ENCODE peak calls at places on chromosomes 1 and 21, in six cellular contexts. V is psoas muscle, W is heart right ventricle, Z is dorsolateral prefrontal cortex, E is RWPE1, T is OCI-LY7. F is an unnamed sample.

GRCh38 chr1:61169634-61170033 is 87.3 kb downstream of the NFIA start:
- DNase-seq in Z (no peak), E (no peak), W (no peak), V (no peak), T (no peak), F (no peak)

GRCh38 chr1:18230840-18231239 is 123.2 kb downstream of the IGSF21 start:
- DNase-seq in V (no peak), W (no peak), Z (no peak), E (no peak), T (no peak), F (peak)

GRCh38 chr21:43005635-43006034 is 31.3 kb downstream of the PKNOX1 start:
- DNase-seq in V (no peak), T (no peak), E (no peak), Z (no peak), W (no peak), F (no peak)

GRCh38 chr1:5973771-5974170 is 18.5 kb downstream of the NPHP4 start:
- DNase-seq in W (no peak), E (no peak), T (no peak), V (peak), Z (peak), F (peak)

GRCh38 chr1:181746224-181746623 is 262.9 kb downstream of the CACNA1E start:
- DNase-seq in T (no peak), V (no peak), Z (no peak), W (no peak), E (no peak), F (no peak)

GRCh38 chr1:76576876-76577817 is 290.1 kb upstream of the ST6GALNAC5 start:
- DNase-seq in T (no peak), E (no peak), V (no peak), W (no peak), Z (no peak), F (no peak)

GRCh38 chr1:195173753-195174152 is 1434.5 kb downstream of the KCNT2 start:
- DNase-seq in T (no peak), Z (no peak), V (no peak), E (no peak), W (no peak), F (no peak)

GRCh38 chr1:58785424-58786058 is 1.7 kb upstream of the JUN start:
- DNase-seq in Z (peak), E (peak), W (peak), V (peak), T (peak), F (no peak)

GRCh38 chr1:115112496-115113375 is 23.4 kb upstream of the TSPAN2 start:
- DNase-seq in Z (no peak), E (no peak), V (no peak), T (peak), W (peak), F (peak)

GRCh38 chr1:95793893-95794292 is 559.9 kb downstream of the RWDD3 start:
- DNase-seq in W (no peak), T (no peak), V (no peak), Z (no peak), E (no peak), F (no peak)

GRCh38 chr21:44601596-44602473 is 1.4 kb downstream of the KRTAP10-7 start:
- DNase-seq in Z (no peak), T (no peak), W (no peak), E (no peak), V (no peak), F (no peak)

GRCh38 chr1:217010253-217010652 is 287.0 kb upstream of the ESRRG start:
- DNase-seq in Z (no peak), W (no peak), V (no peak), E (no peak), T (no peak), F (no peak)

GRCh38 chr1:166947398-166948043 is 27.8 kb downstream of the ILDR2 start:
- DNase-seq in Z (peak), T (no peak), V (peak), W (peak), E (no peak), F (peak)

GRCh38 chr1:44655609-44656008 is 18.7 kb downstream of the TMEM53 start:
- DNase-seq in E (no peak), T (peak), Z (no peak), W (no peak), V (peak), F (no peak)

GRCh38 chr1:159647616-159648015 is 60.0 kb downstream of the APCS start:
- DNase-seq in V (no peak), T (no peak), Z (no peak), W (no peak), E (no peak), F (no peak)

GRCh38 chr1:45351508-45351907 is 11.3 kb upstream of the MUTYH start:
- DNase-seq in E (no peak), Z (no peak), T (no peak), W (no peak), V (no peak), F (no peak)

GRCh38 chr1:26363549-26364448 is 8.8 kb downstream of the ZNF683 start:
- DNase-seq in V (peak), T (peak), Z (peak), W (peak), E (no peak), F (no peak)

GRCh38 chr1:5814046-5814619 is 178.1 kb downstream of the NPHP4 start:
- DNase-seq in V (no peak), T (no peak), E (no peak), W (no peak), Z (no peak), F (no peak)

GRCh38 chr1:92240034-92240433 is 22.3 kb downstream of the C1orf146 start:
- DNase-seq in T (no peak), E (no peak), V (no peak), W (no peak), Z (no peak), F (no peak)

GRCh38 chr1:246513619-246514343 is 6.7 kb upstream of the SMYD3 start:
- DNase-seq in V (no peak), T (no peak), Z (no peak), E (no peak), W (no peak), F (no peak)

GRCh38 chr1:76336951-76337371 is 262.4 kb downstream of the ST6GALNAC3 start:
- DNase-seq in T (peak), Z (peak), E (no peak), V (peak), W (peak), F (peak)

GRCh38 chr1:167501513-167502191 is 16.7 kb downstream of the CD247 start:
- DNase-seq in W (no peak), T (peak), E (no peak), V (no peak), Z (no peak), F (no peak)

GRCh38 chr1:173506437-173506836 is 29.3 kb downstream of the PRDX6 start:
- DNase-seq in V (no peak), Z (no peak), E (no peak), W (no peak), T (no peak), F (no peak)

GRCh38 chr1:21244154-21244553 is 46.1 kb downstream of the ECE1 start:
- DNase-seq in T (no peak), V (no peak), Z (no peak), E (no peak), W (no peak), F (no peak)

GRCh38 chr1:47184090-47184735 is 5.6 kb downstream of the PDZK1IP1 start:
- DNase-seq in T (no peak), W (no peak), E (no peak), V (no peak), Z (no peak), F (no peak)

GRCh38 chr21:29064850-29065481 is 8.5 kb downstream of the CCT8 start:
- DNase-seq in W (no peak), Z (no peak), E (no peak), T (peak), V (no peak), F (no peak)

GRCh38 chr1:211735208-211736170 is 60.1 kb upstream of the NEK2 start:
- DNase-seq in V (no peak), T (no peak), E (peak), Z (peak), W (no peak), F (peak)

GRCh38 chr1:28259935-28260802 is 851 bp downstream of the SESN2 start:
- DNase-seq in E (peak), W (peak), Z (peak), V (peak), T (no peak), F (peak)

GRCh38 chr1:14598498-14599172 is at the start of gene KAZN:
- DNase-seq in Z (no peak), E (no peak), V (no peak), T (no peak), W (no peak), F (no peak)

GRCh38 chr21:17270234-17270633 is 242.6 kb upstream of the CXADR start:
- DNase-seq in T (peak), E (peak), Z (no peak), W (no peak), V (no peak), F (no peak)
- H3K27ac ChIP-seq in T (no peak), E (no peak), Z (no peak), W (no peak), V (no peak), F (no peak)

DNA sequence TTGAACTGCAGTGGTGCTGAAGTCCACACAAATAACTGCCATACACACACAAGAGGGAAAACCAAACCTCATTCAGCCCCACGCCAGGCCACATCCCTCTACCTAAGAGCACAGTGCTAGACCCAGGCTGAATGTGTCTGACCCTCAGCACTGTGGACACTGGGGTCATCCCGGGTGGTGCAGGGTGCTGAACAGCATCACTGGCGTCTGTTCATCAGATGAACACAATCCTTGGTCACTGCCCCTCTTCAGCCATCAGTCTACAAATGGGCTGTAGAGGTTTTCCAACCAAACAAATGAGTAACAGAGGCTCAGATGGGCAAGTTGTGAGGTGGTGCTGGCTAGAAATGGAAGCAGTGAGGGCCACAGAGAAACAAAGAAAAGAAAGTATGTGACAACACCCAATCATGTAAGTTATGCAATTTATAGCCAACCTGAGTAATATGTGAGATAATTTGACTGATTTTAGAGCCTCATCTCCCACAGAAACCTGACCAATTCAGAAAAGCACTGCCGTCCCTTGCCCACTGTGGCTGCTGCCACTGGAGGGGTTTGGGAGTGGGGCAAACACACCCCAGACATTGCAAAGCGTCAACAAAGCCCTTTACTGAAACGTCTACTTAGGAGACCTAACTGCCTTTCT is 27.9 kb downstream of the GNB1 start:
- DNase-seq in Z (no peak), T (no peak), V (no peak), E (no peak), W (no peak), F (no peak)
- H3K27ac ChIP-seq in Z (no peak), T (peak), V (no peak), E (peak), W (no peak), F (no peak)

GRCh38 chr1:153532161-153532560 is 3.6 kb downstream of the S100A6 start:
- DNase-seq in T (no peak), Z (no peak), W (no peak), V (no peak), E (no peak), F (no peak)
- H3K27ac ChIP-seq in T (no peak), Z (no peak), W (peak), V (no peak), E (peak), F (no peak)

GRCh38 chr1:178542554-178543290 is 29.8 kb downstream of the TEX35 start:
- DNase-seq in Z (peak), T (peak), V (peak), W (peak), E (peak), F (peak)
- H3K27ac ChIP-seq in Z (peak), T (peak), V (peak), W (peak), E (peak), F (peak)

GRCh38 chr1:222466150-222466865 is 81.6 kb downstream of the HHIPL2 start:
- DNase-seq in Z (no peak), V (no peak), T (no peak), E (no peak), W (no peak), F (no peak)
- H3K27ac ChIP-seq in Z (peak), V (peak), T (no peak), E (no peak), W (peak), F (no peak)

GRCh38 chr1:210372931-210373627 is 44.4 kb downstream of the HHAT start:
- DNase-seq in W (no peak), Z (no peak), V (no peak), T (no peak), E (no peak), F (no peak)

GRCh38 chr1:210374600-210374953 is 45.9 kb downstream of the HHAT start:
- DNase-seq in Z (no peak), V (no peak), E (no peak), W (no peak), T (no peak), F (no peak)

GRCh38 chr1:210373878-210374599 is 45.3 kb downstream of the HHAT start:
- DNase-seq in W (no peak), T (peak), V (no peak), Z (no peak), E (peak), F (no peak)

GRCh38 chr1:210372491-210372890 is 43.8 kb downstream of the HHAT start:
- DNase-seq in V (no peak), T (no peak), E (no peak), Z (no peak), W (no peak), F (no peak)

DNA sequence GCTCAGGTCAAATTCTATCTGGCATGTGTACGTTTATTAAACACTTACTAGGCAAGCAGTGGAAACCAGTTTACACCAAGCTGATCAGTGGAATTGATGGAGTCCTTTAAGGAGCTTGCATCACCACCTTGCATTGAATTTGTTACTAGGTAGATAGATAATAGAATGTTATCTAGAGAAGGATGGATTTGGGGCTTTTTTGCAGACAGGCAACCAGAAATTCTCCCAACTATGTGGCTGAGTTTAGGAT is 44.9 kb downstream of the HHAT start:
- DNase-seq in Z (no peak), T (no peak), E (no peak), V (no peak), W (no peak), F (no peak)
- H3K27ac ChIP-seq in Z (no peak), T (peak), E (no peak), V (no peak), W (no peak), F (no peak)

GRCh38 chr1:226637147-226637935 is 88.8 kb downstream of the STUM start:
- DNase-seq in T (peak), V (peak), E (no peak), Z (peak), W (peak), F (no peak)
- H3K27ac ChIP-seq in T (no peak), V (peak), E (no peak), Z (peak), W (peak), F (peak)

GRCh38 chr1:12599657-12600056 is 18.4 kb downstream of the DHRS3 start:
- DNase-seq in Z (no peak), T (no peak), W (no peak), V (no peak), E (no peak), F (no peak)
- H3K27ac ChIP-seq in Z (no peak), T (no peak), W (peak), V (peak), E (no peak), F (no peak)

GRCh38 chr1:2294661-2295060 is 66.5 kb downstream of the SKI start:
- DNase-seq in E (no peak), W (no peak), Z (no peak), V (no peak), T (no peak), F (no peak)
- H3K27ac ChIP-seq in E (peak), W (peak), Z (peak), V (no peak), T (no peak), F (no peak)

GRCh38 chr21:41526478-41527087 is 18.6 kb upstream of the TMPRSS2 start:
- DNase-seq in T (no peak), V (no peak), Z (no peak), W (no peak), E (no peak), F (no peak)
- H3K27ac ChIP-seq in T (no peak), V (no peak), Z (no peak), W (no peak), E (no peak), F (no peak)

F was measured in substantia nigra.